ENCODE peak calls at places on chromosomes 3 and 15, in eight cellular contexts. T is PC-3; X is iPS DF 6.9; K is AG09309; U is GM12864; I is Jurkat, Clone E6-1; M is colonic mucosa; P is brain microvascular endothelial cell. R is an unnamed sample.

GRCh38 chr3:197600796-197601565 is 45.2 kb upstream of the BDH1 start:
- DNase-seq in T (no peak), X (no peak), K (no peak), U (no peak), I (no peak), M (no peak), P (peak), R (peak)

GRCh38 chr15:74460298-74460697 is 662 bp downstream of the UBL7 start:
- DNase-seq in T (no peak), X (no peak), K (no peak), U (peak), I (no peak), M (no peak), P (no peak), R (peak)

GRCh38 chr15:63238796-63239195 is 38.6 kb upstream of the APH1B start:
- DNase-seq in T (peak), X (no peak), K (peak), U (peak), I (no peak), M (no peak), P (peak), R (peak)

GRCh38 chr3:30324587-30324986 is 281.8 kb upstream of the TGFBR2 start:
- DNase-seq in T (peak), X (no peak), K (peak), U (no peak), I (no peak), M (peak), P (no peak), R (no peak)

GRCh38 chr3:13463618-13464400 is 16.3 kb upstream of the HDAC11 start:
- DNase-seq in T (no peak), X (no peak), K (no peak), U (no peak), I (no peak), M (no peak), P (no peak), R (no peak)

GRCh38 chr15:35958936-35959335 is 413.0 kb upstream of the DPH6 start:
- DNase-seq in T (no peak), X (no peak), K (no peak), U (no peak), I (no peak), M (no peak), P (no peak), R (no peak)

GRCh38 chr3:125316949-125317348 is 58.2 kb downstream of the ZNF148 start:
- DNase-seq in T (no peak), X (no peak), K (no peak), U (no peak), I (no peak), M (no peak), P (no peak), R (no peak)

GRCh38 chr15:74653426-74654082 is 37.9 kb downstream of the CLK3 start:
- DNase-seq in T (peak), X (no peak), K (peak), U (no peak), I (peak), M (no peak), P (peak), R (no peak)

GRCh38 chr15:37079726-37080125 is 20.6 kb downstream of the MEIS2 start:
- DNase-seq in T (no peak), X (no peak), K (no peak), U (no peak), I (no peak), M (no peak), P (no peak), R (no peak)

GRCh38 chr15:37824717-37825382 is 109.6 kb upstream of the TMCO5A start:
- DNase-seq in T (peak), X (no peak), K (peak), U (peak), I (peak), M (no peak), P (peak), R (peak)

GRCh38 chr15:92112711-92113110 is 259.2 kb downstream of the SLCO3A1 start:
- DNase-seq in T (no peak), X (no peak), K (no peak), U (no peak), I (no peak), M (no peak), P (no peak), R (no peak)

GRCh38 chr15:31607656-31608055 is 281.0 kb downstream of the KLF13 start:
- DNase-seq in T (peak), X (no peak), K (no peak), U (no peak), I (no peak), M (no peak), P (no peak), R (no peak)

GRCh38 chr3:126342211-126342610 is 15.0 kb downstream of the KLF15 start:
- DNase-seq in T (no peak), X (no peak), K (no peak), U (no peak), I (no peak), M (no peak), P (no peak), R (no peak)

GRCh38 chr15:70111203-70112017 is 13.7 kb upstream of the TLE3 start:
- DNase-seq in T (peak), X (no peak), K (peak), U (no peak), I (peak), M (peak), P (peak), R (peak)

GRCh38 chr3:98600412-98601095 is 7.1 kb upstream of the CPOX start:
- DNase-seq in T (no peak), X (no peak), K (no peak), U (no peak), I (no peak), M (no peak), P (no peak), R (no peak)

GRCh38 chr3:140128217-140129137 is 193.5 kb downstream of the CLSTN2 start:
- DNase-seq in T (peak), X (peak), K (no peak), U (no peak), I (peak), M (peak), P (peak), R (peak)

GRCh38 chr15:92271179-92271578 is 122.5 kb upstream of the ST8SIA2 start:
- DNase-seq in T (no peak), X (no peak), K (no peak), U (no peak), I (no peak), M (no peak), P (no peak), R (no peak)

DNA sequence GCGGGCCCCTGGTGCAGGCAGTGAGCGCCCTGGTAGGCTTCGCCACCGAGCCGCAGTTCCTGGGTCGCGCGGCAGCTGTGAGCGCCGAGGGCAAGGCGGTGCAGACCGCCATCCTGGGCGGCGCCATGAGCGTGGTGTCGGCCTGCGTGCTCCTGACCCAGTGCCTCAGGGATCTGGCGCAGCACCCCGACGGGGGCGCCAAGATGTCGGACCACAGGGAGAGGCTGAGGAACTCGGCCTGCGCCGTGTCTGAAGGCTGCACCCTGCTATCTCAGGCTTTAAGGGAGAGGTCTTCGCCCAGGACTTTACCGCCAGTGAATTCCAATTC is 2.3 kb downstream of the TLNRD1 start:
- DNase-seq in T (no peak), X (no peak), K (no peak), U (no peak), I (no peak), M (no peak), P (no peak), R (no peak)
- H3K4me3 ChIP-seq in T (peak), X (no peak), K (no peak), U (peak), I (no peak), M (no peak), P (peak), R (peak)

GRCh38 chr3:155076888-155077287 is 3.2 kb upstream of the MME start:
- DNase-seq in T (peak), X (no peak), K (no peak), U (no peak), I (no peak), M (no peak), P (no peak), R (no peak)

GRCh38 chr3:155079795-155080546 is at the start of gene MME:
- DNase-seq in T (peak), X (peak), K (peak), U (no peak), I (no peak), M (no peak), P (peak), R (peak)

GRCh38 chr3:155078959-155079794 is 942 bp upstream of the MME start:
- DNase-seq in T (no peak), X (no peak), K (no peak), U (no peak), I (no peak), M (no peak), P (peak), R (peak)

GRCh38 chr3:155083313-155083905 is 3.3 kb downstream of the MME start:
- DNase-seq in T (peak), X (no peak), K (no peak), U (no peak), I (no peak), M (no peak), P (no peak), R (no peak)

GRCh38 chr3:155080692-155081091 is 573 bp downstream of the MME start:
- DNase-seq in T (no peak), X (no peak), K (no peak), U (no peak), I (no peak), M (no peak), P (no peak), R (no peak)
- H3K4me3 ChIP-seq in T (peak), X (peak), K (peak), U (no peak), I (no peak), M (no peak), P (peak), R (peak)

GRCh38 chr15:68431037-68431791 is 749 bp downstream of the ITGA11 start:
- DNase-seq in T (no peak), X (no peak), K (no peak), U (no peak), I (no peak), M (peak), P (no peak), R (peak)
- H3K4me3 ChIP-seq in T (no peak), X (peak), K (peak), U (no peak), I (no peak), M (peak), P (peak), R (peak)

GRCh38 chr15:97759363-97759762 is 201.1 kb upstream of the ARRDC4 start:
- DNase-seq in T (peak), X (no peak), K (no peak), U (no peak), I (peak), M (no peak), P (peak), R (peak)
- H3K4me3 ChIP-seq in T (no peak), X (no peak), K (no peak), U (no peak), I (no peak), M (no peak), P (no peak), R (no peak)

DNA sequence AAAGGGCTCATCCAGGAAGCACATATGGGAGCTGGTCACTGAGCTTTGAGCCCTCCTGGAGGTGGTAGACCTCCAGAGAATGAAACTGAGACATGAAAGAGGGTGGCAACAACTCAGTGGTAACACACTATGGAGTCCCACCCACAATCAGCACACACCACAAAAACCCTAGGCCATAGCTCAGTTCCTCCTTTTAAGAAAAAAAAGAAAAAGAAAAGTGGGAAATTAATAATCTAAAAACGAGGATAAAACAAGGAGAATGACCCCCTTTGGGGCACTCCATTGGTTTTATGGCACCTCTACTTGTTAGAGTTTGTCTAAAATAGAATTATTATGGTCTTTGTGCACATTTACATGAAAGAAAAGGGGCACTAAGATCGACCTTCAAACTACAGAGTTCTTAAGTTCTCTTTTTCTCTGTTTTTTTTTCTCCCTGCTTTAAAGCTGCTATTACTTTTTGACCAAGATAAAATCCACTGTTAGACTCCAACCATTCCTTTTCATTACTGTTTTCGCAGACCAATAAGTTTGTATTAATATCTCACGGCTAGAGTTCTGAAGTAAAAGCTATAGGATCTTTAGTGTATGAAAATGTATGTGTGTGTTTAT is 40.2 kb upstream of the ZBTB20 start:
- DNase-seq in T (no peak), X (no peak), K (no peak), U (peak), I (no peak), M (no peak), P (no peak), R (no peak)
- H3K4me3 ChIP-seq in T (no peak), X (no peak), K (no peak), U (no peak), I (no peak), M (no peak), P (no peak), R (no peak)

GRCh38 chr15:58704155-58704825 is 45.2 kb downstream of the ADAM10 start:
- DNase-seq in T (no peak), X (no peak), K (no peak), U (no peak), I (no peak), M (no peak), P (no peak), R (no peak)

GRCh38 chr15:58702233-58702632 is 47.3 kb downstream of the ADAM10 start:
- DNase-seq in T (no peak), X (no peak), K (no peak), U (no peak), I (no peak), M (no peak), P (no peak), R (no peak)

GRCh38 chr15:58707397-58707796 is 42.1 kb downstream of the ADAM10 start:
- DNase-seq in T (no peak), X (no peak), K (no peak), U (no peak), I (no peak), M (no peak), P (no peak), R (no peak)

GRCh38 chr15:58703610-58704009 is 45.9 kb downstream of the ADAM10 start:
- DNase-seq in T (no peak), X (no peak), K (no peak), U (no peak), I (no peak), M (no peak), P (no peak), R (no peak)

GRCh38 chr15:58705105-58705504 is 44.4 kb downstream of the ADAM10 start:
- DNase-seq in T (peak), X (no peak), K (no peak), U (no peak), I (no peak), M (no peak), P (no peak), R (no peak)
- H3K4me3 ChIP-seq in T (no peak), X (no peak), K (no peak), U (no peak), I (no peak), M (no peak), P (no peak), R (no peak)

R was measured in osteoblast.